ENCODE peak calls at places on chromosomes 12 and 14, in ten cellular contexts. U is brain microvascular endothelial cell, V is MM.1S, N is thoracic aorta, E is IMR-90, Y is mesothelial cell of epicardium, P is fibroblast of the aortic adventitia, C is activated B cell treated with CpG ODN at 0.5 μM for 24 hours, R is fibroblast of mammary gland, I is nephron progenitor cell. D is an unnamed sample.

GRCh38 chr12:104650541-104650940 is 193.8 kb downstream of the CHST11 start:
- DNase-seq in P (no peak), R (no peak), C (no peak), E (no peak), Y (no peak), U (no peak), V (no peak), N (no peak), I (no peak), D (no peak)

GRCh38 chr12:41507286-41507685 is 319.2 kb downstream of the PDZRN4 start:
- DNase-seq in U (no peak), N (no peak), C (no peak), I (no peak), V (no peak), Y (no peak), E (no peak), R (no peak), P (no peak), D (no peak)

GRCh38 chr14:97788364-97788763 is 991.2 kb downstream of the VRK1 start:
- DNase-seq in P (no peak), R (no peak), N (no peak), E (no peak), U (no peak), C (no peak), V (no peak), Y (no peak), I (no peak), D (no peak)

GRCh38 chr14:99672506-99673327 is 11.4 kb upstream of the CYP46A1 start:
- DNase-seq in V (peak), E (no peak), Y (no peak), U (no peak), R (no peak), C (no peak), N (no peak), P (no peak), I (no peak), D (no peak)

GRCh38 chr12:31900271-31900670 is 58.9 kb upstream of the RESF1 start:
- DNase-seq in P (no peak), R (no peak), U (peak), E (no peak), N (no peak), V (no peak), C (no peak), Y (no peak), I (no peak), D (no peak)

GRCh38 chr14:32329146-32329545 is at the start of gene AKAP6:
- DNase-seq in U (no peak), V (no peak), C (no peak), I (peak), P (no peak), R (peak), Y (no peak), N (no peak), E (no peak), D (peak)

GRCh38 chr14:21436567-21437062 is 19.3 kb downstream of the CHD8 start:
- DNase-seq in N (no peak), V (no peak), U (no peak), I (no peak), P (peak), Y (no peak), E (no peak), R (no peak), C (no peak), D (no peak)

GRCh38 chr12:51442324-51442723 is 17.7 kb downstream of the SLC4A8 start:
- DNase-seq in P (peak), E (peak), I (no peak), R (peak), Y (no peak), U (peak), N (no peak), C (no peak), V (no peak), D (no peak)

GRCh38 chr14:45650754-45651153 is 397.8 kb upstream of the MIS18BP1 start:
- DNase-seq in C (no peak), I (no peak), E (no peak), R (no peak), V (no peak), N (no peak), U (no peak), P (no peak), Y (no peak), D (no peak)

GRCh38 chr12:52245962-52246577 is 13.0 kb downstream of the KRT7 start:
- DNase-seq in N (no peak), V (no peak), E (no peak), C (no peak), Y (no peak), P (no peak), U (no peak), I (no peak), R (no peak), D (no peak)

DNA sequence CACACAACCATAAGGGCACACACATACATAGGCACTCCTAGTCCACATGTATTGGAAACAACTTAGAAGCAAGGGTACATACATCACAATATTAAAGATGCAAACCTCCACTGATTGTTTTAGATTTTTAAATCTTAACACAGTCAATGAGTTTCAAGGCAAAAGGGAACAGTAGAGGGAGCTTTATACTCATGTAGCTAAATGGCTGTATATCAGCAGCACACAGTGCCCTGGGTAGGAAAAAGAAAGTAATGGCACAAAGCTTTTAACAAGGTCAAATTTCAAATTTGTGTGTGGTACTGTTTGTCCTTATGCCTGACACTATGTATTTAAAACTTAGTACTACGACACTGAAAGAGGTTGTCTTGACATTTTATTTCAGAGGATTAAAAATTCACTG is 262.0 kb downstream of the MED13L start:
- DNase-seq in U (peak), N (no peak), E (peak), R (peak), Y (no peak), V (peak), I (no peak), C (no peak), P (peak), D (no peak)
- TF ChIP-seq CTCF in U (peak), N (peak), E (peak), R (peak), Y (no peak), V (peak), I (no peak), C (no peak), P (peak), D (peak)

GRCh38 chr12:21940972-21941521 is at the start of gene ABCC9:
- DNase-seq in N (no peak), I (peak), C (no peak), R (peak), E (peak), U (peak), V (no peak), Y (peak), P (peak), D (peak)
- TF ChIP-seq CTCF in N (no peak), I (no peak), C (no peak), R (no peak), E (no peak), U (peak), V (no peak), Y (no peak), P (no peak), D (no peak)

DNA sequence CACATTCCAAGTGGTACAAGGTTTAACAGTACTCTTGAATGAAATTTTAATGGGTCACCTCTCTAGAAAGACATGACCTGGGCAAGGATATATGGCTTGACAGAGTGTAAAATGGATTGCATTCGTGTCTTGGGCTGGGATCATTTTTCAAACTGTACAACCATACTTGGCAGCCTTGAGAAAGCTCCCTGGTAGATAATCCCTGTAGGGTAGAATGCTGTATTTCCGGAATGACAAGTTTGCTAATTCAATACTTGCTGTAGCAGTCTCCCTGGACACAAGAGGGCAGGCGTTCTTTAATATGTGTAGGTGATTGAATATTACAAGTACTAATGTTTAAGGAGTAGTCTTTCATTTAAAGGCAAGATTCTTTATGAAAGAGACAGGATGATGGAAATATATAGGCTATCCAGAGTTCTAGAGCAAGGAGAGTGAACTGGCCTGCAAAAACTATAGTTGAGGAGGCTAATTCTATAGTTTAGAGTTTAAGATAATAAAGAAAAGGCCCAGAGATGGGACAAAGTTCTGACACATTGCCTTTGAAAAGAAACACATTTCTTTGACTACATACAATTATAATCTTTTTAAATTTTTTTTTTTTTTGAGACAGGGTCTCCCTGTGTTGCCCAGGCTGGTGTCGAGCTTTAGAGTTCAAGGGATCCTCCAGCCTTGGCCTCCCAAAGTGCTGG is 53.4 kb downstream of the PLBD1 start:
- DNase-seq in R (peak), Y (no peak), P (peak), I (no peak), N (no peak), V (no peak), U (peak), E (peak), C (no peak), D (no peak)
- TF ChIP-seq CTCF in R (peak), Y (no peak), P (peak), I (no peak), N (peak), V (peak), U (peak), E (peak), C (no peak), D (peak)

DNA sequence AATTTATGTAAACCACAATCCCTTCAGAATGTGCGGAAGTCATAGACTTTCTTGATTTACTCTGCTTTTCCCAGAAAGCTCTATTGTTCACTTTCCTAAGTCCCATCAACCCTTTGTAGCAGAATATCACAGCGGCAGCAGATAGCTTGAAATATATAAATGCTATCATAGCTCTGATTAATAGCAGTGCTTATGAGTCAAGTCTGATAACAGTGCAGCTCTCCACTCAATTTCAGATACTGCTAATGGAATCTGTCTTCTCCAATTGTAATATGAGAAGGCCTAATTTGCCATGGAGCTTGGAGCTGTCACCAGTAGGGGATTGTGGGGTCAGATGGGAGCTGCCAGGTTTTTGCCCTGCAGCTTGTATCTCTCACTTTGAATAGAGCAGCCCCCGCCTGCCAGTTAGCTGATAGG is 10.9 kb downstream of the TMEM260 start:
- DNase-seq in N (no peak), I (peak), C (no peak), V (no peak), U (no peak), P (peak), R (no peak), Y (no peak), E (no peak), D (peak)
- TF ChIP-seq CTCF in N (no peak), I (no peak), C (no peak), V (no peak), U (no peak), P (no peak), R (no peak), Y (no peak), E (no peak), D (no peak)

DNA sequence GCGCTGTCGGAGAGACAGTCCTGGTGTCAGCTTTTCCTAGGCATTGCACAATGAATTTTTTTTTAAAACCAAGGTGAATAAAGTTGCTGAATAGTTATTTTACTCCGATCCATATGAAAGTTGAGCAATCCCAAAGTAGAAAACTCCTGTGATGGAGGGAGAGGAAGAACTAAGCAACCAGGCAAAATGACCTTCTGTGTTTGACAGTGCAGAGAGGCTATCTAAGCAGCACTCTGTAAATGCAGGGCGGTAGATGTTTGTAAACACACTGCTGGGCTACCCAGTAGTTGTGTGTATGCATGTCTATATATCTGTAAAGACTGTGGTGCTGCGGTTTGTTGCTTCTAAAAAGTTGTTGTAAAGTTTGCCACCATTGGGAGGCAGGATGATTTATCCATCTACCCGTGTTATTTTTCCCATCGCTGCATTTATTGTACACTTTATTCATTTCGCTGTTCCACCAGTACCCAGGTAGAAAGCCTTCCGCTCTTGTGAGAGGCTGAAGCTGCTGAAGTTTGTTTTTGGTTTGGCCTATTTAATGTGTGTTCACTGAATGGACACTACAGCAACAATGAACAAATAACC is 1.3 kb downstream of the ETV6 start:
- DNase-seq in V (peak), N (no peak), E (peak), P (peak), U (peak), I (no peak), R (peak), Y (no peak), C (no peak), D (no peak)
- TF ChIP-seq CTCF in V (peak), N (no peak), E (no peak), P (no peak), U (no peak), I (no peak), R (no peak), Y (no peak), C (no peak), D (no peak)

GRCh38 chr12:108302471-108303311 is 36.4 kb downstream of the CMKLR1 start:
- DNase-seq in I (peak), C (no peak), Y (no peak), U (no peak), V (no peak), N (peak), E (no peak), P (peak), R (peak), D (no peak)
- TF ChIP-seq CTCF in I (no peak), C (no peak), Y (no peak), U (peak), V (no peak), N (no peak), E (no peak), P (no peak), R (no peak), D (no peak)

GRCh38 chr12:109302358-109302757 is 6.7 kb downstream of the FOXN4 start:
- DNase-seq in R (no peak), N (no peak), P (no peak), E (no peak), I (no peak), U (no peak), V (peak), C (no peak), Y (no peak), D (no peak)
- TF ChIP-seq CTCF in R (no peak), N (no peak), P (no peak), E (no peak), I (no peak), U (peak), V (peak), C (no peak), Y (peak), D (peak)

GRCh38 chr12:770474-770873 is 18.1 kb downstream of the WNK1 start:
- DNase-seq in R (no peak), N (no peak), P (no peak), C (no peak), E (no peak), U (no peak), Y (no peak), V (peak), I (no peak), D (no peak)
- TF ChIP-seq CTCF in R (no peak), N (no peak), P (no peak), C (no peak), E (no peak), U (no peak), Y (no peak), V (no peak), I (no peak), D (no peak)